ENCODE peak calls at places on chromosomes 3 and 15, in five cellular contexts. Z, A, W, V and J are unnamed samples.

GRCh38 chr15:75693501-75694240 is 19.0 kb downstream of the CSPG4 start:
- DNase-seq in Z (no peak), W (peak), V (no peak), A (no peak), J (no peak)

GRCh38 chr3:125437631-125438435 is 62.7 kb upstream of the ZNF148 start:
- DNase-seq in A (peak), Z (peak), W (peak), V (peak), J (peak)

GRCh38 chr3:140726061-140726460 is 48.2 kb downstream of the TRIM42 start:
- DNase-seq in Z (no peak), V (no peak), W (no peak), A (peak), J (no peak)

GRCh38 chr3:53628546-53629395 is 134.4 kb downstream of the CACNA1D start:
- DNase-seq in A (peak), W (no peak), V (no peak), Z (no peak), J (no peak)

GRCh38 chr3:185715091-185715490 is 109.8 kb downstream of the IGF2BP2 start:
- DNase-seq in A (no peak), W (peak), V (no peak), Z (peak), J (no peak)

GRCh38 chr3:22720596-22720995 is 482.5 kb upstream of the UBE2E2 start:
- DNase-seq in W (no peak), A (no peak), V (no peak), Z (no peak), J (no peak)

GRCh38 chr15:70415330-70415884 is 317.7 kb upstream of the TLE3 start:
- DNase-seq in Z (no peak), A (no peak), V (no peak), W (no peak), J (no peak)

GRCh38 chr3:116188231-116188785 is 257.0 kb downstream of the LSAMP start:
- DNase-seq in Z (peak), W (no peak), V (no peak), A (no peak), J (peak)

GRCh38 chr15:70533931-70534742 is 229.2 kb downstream of the UACA start:
- DNase-seq in W (no peak), V (no peak), A (no peak), Z (peak), J (peak)

GRCh38 chr3:191775451-191776233 is 314.7 kb downstream of the PYDC2 start:
- DNase-seq in Z (peak), A (no peak), W (no peak), V (no peak), J (no peak)

GRCh38 chr15:82129769-82130168 is 84.0 kb upstream of the MEX3B start:
- DNase-seq in V (no peak), Z (peak), W (peak), A (no peak), J (no peak)

GRCh38 chr3:127706785-127707351 is 34.1 kb downstream of the ABTB1 start:
- DNase-seq in W (no peak), V (peak), Z (no peak), A (no peak), J (no peak)

GRCh38 chr3:57546616-57547015 is 2.5 kb upstream of the DNAH12 start:
- DNase-seq in Z (no peak), V (no peak), W (no peak), A (no peak), J (no peak)

GRCh38 chr15:27628486-27628885 is 470.6 kb downstream of the OCA2 start:
- DNase-seq in Z (no peak), A (no peak), W (no peak), V (no peak), J (no peak)

GRCh38 chr3:189143321-189143720 is 28.4 kb upstream of the TPRG1 start:
- DNase-seq in Z (peak), W (no peak), A (no peak), V (no peak), J (no peak)

GRCh38 chr3:196990654-196991053 is 22.0 kb upstream of the PIGZ start:
- DNase-seq in W (no peak), Z (no peak), V (no peak), A (no peak), J (no peak)

GRCh38 chr3:194328080-194328571 is 23.0 kb downstream of the CPN2 start:
- DNase-seq in Z (peak), V (no peak), W (peak), A (peak), J (no peak)

GRCh38 chr3:108879915-108880314 is 57.3 kb downstream of the TRAT1 start:
- DNase-seq in W (no peak), V (no peak), Z (peak), A (no peak), J (no peak)

GRCh38 chr3:187610926-187611545 is 59.2 kb downstream of the SST start:
- DNase-seq in Z (no peak), A (no peak), V (no peak), W (peak), J (no peak)

GRCh38 chr3:99250821-99251355 is 349.4 kb upstream of the DCBLD2 start:
- DNase-seq in V (no peak), Z (no peak), A (no peak), W (peak), J (no peak)

GRCh38 chr3:137259709-137260108 is 301.9 kb downstream of the IL20RB start:
- DNase-seq in A (no peak), V (no peak), W (no peak), Z (no peak), J (no peak)

GRCh38 chr3:194711286-194711685 is 25.6 kb downstream of the FAM43A start:
- DNase-seq in Z (no peak), V (no peak), W (no peak), A (no peak), J (no peak)

GRCh38 chr15:98737721-98738120 is 89.4 kb downstream of the IGF1R start:
- DNase-seq in W (no peak), Z (no peak), A (no peak), V (peak), J (no peak)

GRCh38 chr3:72196377-72196929 is 411.5 kb upstream of the PROK2 start:
- DNase-seq in V (no peak), A (no peak), Z (peak), W (no peak), J (no peak)

GRCh38 chr15:81475926-81476325 is 101.9 kb upstream of the TMC3 start:
- DNase-seq in A (no peak), Z (no peak), W (no peak), V (no peak), J (no peak)

GRCh38 chr3:126419886-126420786 is 25.4 kb downstream of the CFAP100 start:
- DNase-seq in W (no peak), V (no peak), Z (no peak), A (no peak), J (no peak)

GRCh38 chr3:143349455-143349854 is 229.9 kb downstream of the CHST2 start:
- DNase-seq in Z (no peak), A (peak), V (no peak), W (no peak), J (no peak)

GRCh38 chr3:17329932-17330331 is 412.5 kb downstream of the TBC1D5 start:
- DNase-seq in W (no peak), Z (no peak), A (no peak), V (no peak), J (no peak)

GRCh38 chr3:94098487-94098886 is 35.6 kb downstream of the NSUN3 start:
- DNase-seq in W (peak), Z (no peak), A (no peak), V (no peak), J (no peak)

GRCh38 chr15:89419370-89419984 is 76.9 kb downstream of the RHCG start:
- DNase-seq in A (no peak), W (peak), V (peak), Z (peak), J (peak)

GRCh38 chr3:183253961-183254815 is 1.1 kb downstream of the B3GNT5 start:
- DNase-seq in V (peak), Z (peak), A (no peak), W (peak), J (no peak)

GRCh38 chr3:192894676-192895075 is 23.0 kb downstream of the MB21D2 start:
- DNase-seq in Z (no peak), W (no peak), V (no peak), A (no peak), J (no peak)

GRCh38 chr3:192896208-192896607 is 21.4 kb downstream of the MB21D2 start:
- DNase-seq in A (no peak), W (no peak), Z (no peak), V (no peak), J (no peak)

GRCh38 chr3:192890348-192891335 is 27.0 kb downstream of the MB21D2 start:
- DNase-seq in A (no peak), V (no peak), Z (peak), W (no peak), J (no peak)

GRCh38 chr3:192889694-192890093 is 28.0 kb downstream of the MB21D2 start:
- DNase-seq in A (no peak), Z (no peak), V (no peak), W (no peak), J (no peak)

DNA sequence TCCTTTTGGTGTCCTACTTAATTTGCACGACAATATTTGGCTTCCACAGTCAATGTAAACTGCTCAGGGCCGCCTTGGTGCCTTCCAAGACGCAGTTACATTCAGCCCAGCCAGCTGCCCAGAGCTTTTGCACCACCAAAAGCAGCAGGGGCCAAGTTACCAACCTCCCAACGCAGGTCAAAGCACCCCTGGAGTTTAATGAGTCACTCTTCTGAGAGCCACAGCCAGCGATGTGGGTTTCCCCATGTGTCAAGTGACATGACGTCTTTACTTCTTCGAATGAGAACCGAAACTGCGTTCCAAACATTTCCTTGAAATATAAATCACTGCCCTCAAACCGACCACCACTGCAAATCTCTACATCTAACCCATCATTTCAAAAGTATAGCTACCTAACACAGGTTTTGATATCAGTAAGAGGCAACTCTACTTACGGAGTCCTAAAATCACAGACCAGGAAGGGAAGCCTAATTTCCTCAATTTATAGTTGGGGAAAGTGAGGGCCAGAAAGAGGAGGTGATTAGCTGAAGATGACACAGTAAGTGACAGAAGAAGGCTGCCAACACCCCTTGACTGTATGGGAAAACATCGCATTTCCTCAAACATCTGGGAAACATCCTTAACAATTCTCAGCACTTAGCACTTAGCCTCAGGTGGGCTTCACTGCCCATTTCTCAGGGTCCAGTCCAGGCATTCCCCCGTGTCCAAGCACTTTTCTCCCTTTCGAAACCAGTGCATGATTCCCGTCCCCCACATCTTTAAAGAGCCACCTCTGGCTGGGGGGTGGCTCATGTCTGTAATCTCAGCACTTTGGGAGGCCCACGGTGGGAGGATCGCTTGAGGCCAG is 24.5 kb downstream of the MB21D2 start:
- DNase-seq in W (peak), Z (peak), A (peak), V (peak), J (peak)
- H3K4me3 ChIP-seq in W (no peak), Z (no peak), A (peak), V (no peak), J (no peak)

DNA sequence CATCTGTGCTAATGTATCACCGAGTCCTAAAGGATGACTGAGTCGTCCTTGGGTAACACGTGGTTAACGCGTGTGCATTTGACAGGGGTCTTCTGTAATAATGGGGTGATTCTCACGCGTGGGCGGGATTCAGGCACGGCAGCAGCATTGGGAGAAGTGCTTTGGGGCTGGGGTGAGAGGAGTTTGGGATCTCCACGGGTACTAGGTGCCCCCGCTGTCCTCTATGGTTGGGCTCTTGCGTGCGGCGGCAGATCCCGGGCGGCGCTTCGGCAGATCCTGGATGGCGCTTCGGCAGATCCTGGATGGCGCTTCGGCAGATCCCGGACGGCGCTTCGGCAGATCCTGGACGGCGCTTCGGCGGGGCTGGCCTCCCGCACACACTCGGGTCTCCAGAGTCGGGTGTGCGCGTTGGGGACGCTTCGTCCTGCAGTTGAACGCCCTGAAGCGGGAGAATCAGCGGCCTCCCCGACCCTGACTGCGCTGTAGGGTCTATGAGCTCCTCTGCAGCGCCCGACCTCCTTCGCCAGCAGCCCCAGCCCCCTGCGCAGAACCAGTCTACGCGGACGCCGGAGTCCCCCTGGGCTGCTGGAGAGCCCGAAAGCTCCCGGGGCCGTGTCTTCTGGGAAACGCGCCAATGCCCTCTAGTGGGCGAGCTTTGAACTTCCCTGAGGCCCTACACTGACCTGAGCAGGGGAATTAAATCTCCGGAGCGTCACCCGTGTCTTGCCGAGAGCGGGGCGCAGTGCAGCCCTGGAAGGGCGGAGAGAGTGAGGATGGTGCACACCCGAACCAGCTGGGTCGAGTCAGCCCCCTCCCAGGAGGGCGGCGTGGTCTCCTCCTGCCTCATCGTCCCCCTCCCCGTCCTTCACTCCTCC is 48.1 kb upstream of the EPHB3 start:
- DNase-seq in A (peak), V (peak), W (peak), Z (peak), J (peak)
- H3K4me3 ChIP-seq in A (no peak), V (peak), W (peak), Z (peak), J (peak)

GRCh38 chr15:67040277-67040676 is 25.1 kb upstream of the SMAD3 start:
- DNase-seq in Z (no peak), W (no peak), V (no peak), A (no peak), J (no peak)

GRCh38 chr15:67038721-67039120 is 26.7 kb upstream of the SMAD3 start:
- DNase-seq in Z (no peak), A (no peak), V (no peak), W (no peak), J (no peak)

GRCh38 chr15:67039349-67040075 is 25.9 kb upstream of the SMAD3 start:
- DNase-seq in A (no peak), W (no peak), Z (peak), V (no peak), J (peak)

GRCh38 chr15:67043939-67044771 is 21.2 kb upstream of the SMAD3 start:
- DNase-seq in V (no peak), Z (peak), A (no peak), W (peak), J (no peak)

GRCh38 chr15:67042490-67043181 is 22.8 kb upstream of the SMAD3 start:
- DNase-seq in W (no peak), V (no peak), Z (no peak), A (no peak), J (no peak)
- H3K4me3 ChIP-seq in W (no peak), V (no peak), Z (no peak), A (no peak), J (no peak)

DNA sequence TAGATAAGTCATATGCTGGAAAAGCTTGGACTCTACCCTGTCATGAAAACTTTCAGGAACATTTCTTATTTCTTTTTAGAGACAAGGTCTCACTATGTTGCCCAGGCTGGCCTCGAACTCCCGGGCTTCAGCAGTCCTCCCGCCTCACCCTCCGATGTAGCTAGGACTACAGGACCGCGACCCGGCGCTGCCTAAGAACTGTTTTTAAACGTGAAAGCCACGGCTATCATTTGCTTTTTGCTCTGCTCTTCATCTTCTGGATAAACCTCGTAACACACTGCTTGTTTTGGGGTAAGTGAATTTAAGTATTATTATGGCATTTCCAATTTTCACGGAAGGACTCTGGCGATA is 14.3 kb upstream of the CCNL1 start:
- DNase-seq in V (peak), A (no peak), W (no peak), Z (no peak), J (no peak)
- H3K4me3 ChIP-seq in V (peak), A (peak), W (peak), Z (peak), J (peak)

GRCh38 chr15:40340038-40340739 is 550 bp downstream of the CCDC9B start:
- DNase-seq in A (no peak), Z (peak), V (peak), W (peak), J (peak)

GRCh38 chr15:40338041-40338657 is 2.6 kb downstream of the CCDC9B start:
- DNase-seq in A (peak), W (peak), V (peak), Z (peak), J (peak)

GRCh38 chr15:40339621-40339945 is 1.2 kb downstream of the CCDC9B start:
- DNase-seq in V (no peak), W (no peak), A (no peak), Z (no peak), J (no peak)

GRCh38 chr15:40337597-40337996 is 3.1 kb downstream of the CCDC9B start:
- DNase-seq in A (no peak), Z (no peak), W (no peak), V (no peak), J (no peak)

GRCh38 chr15:40338921-40339620 is 1.7 kb downstream of the CCDC9B start:
- DNase-seq in W (peak), V (no peak), Z (peak), A (no peak), J (no peak)
- H3K4me3 ChIP-seq in W (no peak), V (peak), Z (peak), A (no peak), J (no peak)

DNA sequence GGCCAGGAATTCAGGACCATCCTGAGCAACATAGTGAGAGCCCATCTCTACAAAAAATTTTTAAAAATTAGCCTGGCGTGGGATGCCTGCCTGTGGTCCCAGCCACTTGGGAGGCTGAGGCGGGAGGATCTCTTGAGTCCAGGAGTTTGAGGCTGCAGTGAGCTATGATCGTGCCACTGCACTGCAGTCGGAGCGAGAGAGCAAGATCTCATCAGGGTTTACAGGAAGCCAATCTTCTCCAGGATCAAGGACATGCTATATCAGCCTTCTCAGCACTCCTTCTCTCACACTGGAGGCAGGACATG is 451 bp upstream of the STOML1 start:
- DNase-seq in Z (no peak), A (no peak), V (no peak), W (no peak), J (no peak)
- H3K4me3 ChIP-seq in Z (peak), A (peak), V (peak), W (peak), J (peak)

DNA sequence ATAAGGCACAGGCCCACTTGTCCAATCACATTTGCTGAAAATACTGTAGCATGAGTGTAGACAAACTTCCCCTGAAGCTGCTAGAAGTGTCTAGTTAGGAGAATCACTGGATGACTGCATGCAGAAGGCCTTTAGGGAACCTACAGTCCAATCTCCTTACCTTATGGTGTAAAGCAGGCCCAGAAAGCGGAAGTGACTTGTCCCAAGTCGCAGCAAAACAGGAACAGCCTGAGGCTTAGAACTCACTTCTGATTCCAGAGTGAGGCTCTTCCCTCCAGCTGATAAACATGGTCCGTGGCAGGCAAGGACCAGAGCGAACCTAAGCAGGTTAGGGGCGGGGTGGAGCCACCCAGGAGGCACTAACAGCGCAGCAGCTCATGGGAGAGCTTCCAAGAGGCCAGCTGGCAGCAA is 2.5 kb downstream of the GRAMD2A start:
- DNase-seq in W (no peak), Z (peak), V (no peak), A (peak), J (no peak)
- H3K4me3 ChIP-seq in W (no peak), Z (no peak), V (no peak), A (no peak), J (no peak)